ENCODE peak calls at places on chromosomes 1 and 21, in six cellular contexts. F is K562, J is H1, N is HepG2, A is HCT116, P is GM12878. T is an unnamed sample.

GRCh38 chr1:172824199-172824598 is 165.3 kb downstream of the FASLG start:
- DNase-seq in J (no peak), A (no peak), F (no peak), P (no peak), N (no peak), T (no peak)

GRCh38 chr1:43620956-43621355 is 29.0 kb upstream of the KDM4A start:
- DNase-seq in P (no peak), N (no peak), J (no peak), A (no peak), F (peak), T (no peak)

GRCh38 chr1:179205284-179205683 is 24.2 kb downstream of the ABL2 start:
- DNase-seq in J (no peak), A (no peak), N (no peak), P (no peak), F (no peak), T (no peak)

GRCh38 chr21:42687796-42688195 is 34.4 kb downstream of the PDE9A start:
- DNase-seq in F (no peak), A (no peak), N (no peak), J (no peak), P (no peak), T (no peak)

GRCh38 chr1:212413902-212414327 is 771 bp downstream of the PACC1 start:
- DNase-seq in F (no peak), J (no peak), N (no peak), P (no peak), A (no peak), T (no peak)

GRCh38 chr1:100622966-100623762 is 85.2 kb downstream of the GPR88 start:
- DNase-seq in J (no peak), A (no peak), N (no peak), P (no peak), F (no peak), T (no peak)

GRCh38 chr1:89641781-89642180 is 8.9 kb downstream of the LRRC8C start:
- DNase-seq in J (no peak), N (no peak), P (no peak), F (no peak), A (no peak), T (no peak)

GRCh38 chr1:80987106-80987505 is 813.6 kb upstream of the ADGRL2 start:
- DNase-seq in P (no peak), F (no peak), J (no peak), N (no peak), A (no peak), T (no peak)

GRCh38 chr1:172870901-172871606 is 179.7 kb downstream of the TNFSF18 start:
- DNase-seq in N (no peak), A (peak), P (no peak), F (no peak), J (no peak), T (no peak)

GRCh38 chr1:236066828-236067386 is 2.0 kb upstream of the NID1 start:
- DNase-seq in N (no peak), P (peak), J (no peak), F (no peak), A (no peak), T (no peak)

GRCh38 chr1:156584813-156585212 is 5.3 kb downstream of the TTC24 start:
- DNase-seq in A (no peak), P (no peak), N (peak), F (peak), J (no peak), T (peak)

GRCh38 chr1:18597159-18598042 is 33.2 kb upstream of the PAX7 start:
- DNase-seq in F (peak), P (no peak), A (no peak), N (peak), J (peak), T (peak)

GRCh38 chr21:31560479-31560878 is 99.0 kb upstream of the SOD1 start:
- DNase-seq in J (no peak), P (no peak), F (no peak), N (no peak), A (no peak), T (no peak)

GRCh38 chr1:24909388-24909898 is 20.6 kb downstream of the RUNX3 start:
- DNase-seq in P (no peak), N (peak), J (peak), F (peak), A (no peak), T (peak)

GRCh38 chr1:24048205-24048869 is 63.6 kb downstream of the MYOM3 start:
- DNase-seq in J (no peak), P (no peak), A (no peak), N (no peak), F (no peak), T (no peak)

GRCh38 chr1:4964634-4965345 is 310.4 kb downstream of the AJAP1 start:
- DNase-seq in F (no peak), P (no peak), A (no peak), J (no peak), N (no peak), T (no peak)

GRCh38 chr1:217078010-217078704 is 354.9 kb upstream of the ESRRG start:
- DNase-seq in P (no peak), A (no peak), F (no peak), N (no peak), J (no peak), T (no peak)

GRCh38 chr1:245807954-245808719 is 653.4 kb downstream of the KIF26B start:
- DNase-seq in J (no peak), P (peak), A (no peak), N (no peak), F (no peak), T (no peak)

GRCh38 chr1:204834752-204835151 is 35.9 kb upstream of the NFASC start:
- DNase-seq in F (no peak), J (no peak), N (no peak), P (no peak), A (no peak), T (no peak)

GRCh38 chr21:41240040-41240439 is 72.1 kb downstream of the BACE2 start:
- DNase-seq in A (no peak), N (no peak), J (no peak), F (no peak), P (no peak), T (no peak)

GRCh38 chr1:7578206-7578605 is 192.9 kb upstream of the VAMP3 start:
- DNase-seq in N (no peak), A (no peak), J (no peak), P (no peak), F (no peak), T (no peak)

GRCh38 chr1:119878171-119878570 is 18.1 kb downstream of the ADAM30 start:
- DNase-seq in J (no peak), P (no peak), F (no peak), N (no peak), A (no peak), T (no peak)

GRCh38 chr21:35211767-35212166 is 162.7 kb upstream of the RUNX1 start:
- DNase-seq in F (no peak), A (no peak), N (no peak), P (no peak), J (no peak), T (no peak)

GRCh38 chr1:112882271-112882744 is 73.7 kb downstream of the SLC16A1 start:
- DNase-seq in F (no peak), N (no peak), A (no peak), J (no peak), P (no peak), T (no peak)

GRCh38 chr1:151267760-151268159 is 13.2 kb downstream of the PSMD4 start:
- DNase-seq in J (no peak), F (no peak), N (no peak), P (no peak), A (no peak), T (no peak)

GRCh38 chr1:13498553-13498952 is 15.2 kb downstream of the LRRC38 start:
- DNase-seq in J (no peak), A (no peak), N (no peak), P (no peak), F (no peak), T (peak)

GRCh38 chr1:55214903-55215193 is 316 bp downstream of the USP24 start:
- DNase-seq in P (no peak), F (no peak), N (no peak), J (no peak), A (no peak), T (peak)
- TF ChIP-seq ATF3 in P (no peak), F (no peak), N (no peak), J (no peak), A (no peak), T (no peak)

GRCh38 chr1:167207940-167208623 is 12.6 kb upstream of the POU2F1 start:
- DNase-seq in N (no peak), J (no peak), F (no peak), P (no peak), A (no peak), T (no peak)
- TF ChIP-seq ATF3 in N (no peak), J (no peak), F (no peak), P (no peak), A (no peak), T (no peak)

GRCh38 chr21:46557469-46557868 is 47.4 kb downstream of the S100B start:
- DNase-seq in F (no peak), P (no peak), J (no peak), A (no peak), N (no peak), T (no peak)
- TF ChIP-seq ATF3 in F (no peak), P (no peak), J (no peak), A (no peak), N (no peak), T (no peak)

GRCh38 chr1:15167386-15167785 is 13.8 kb downstream of the TMEM51 start:
- DNase-seq in N (no peak), F (no peak), P (no peak), A (no peak), J (no peak), T (no peak)
- TF ChIP-seq ATF3 in N (no peak), F (no peak), P (no peak), A (no peak), J (no peak), T (no peak)

DNA sequence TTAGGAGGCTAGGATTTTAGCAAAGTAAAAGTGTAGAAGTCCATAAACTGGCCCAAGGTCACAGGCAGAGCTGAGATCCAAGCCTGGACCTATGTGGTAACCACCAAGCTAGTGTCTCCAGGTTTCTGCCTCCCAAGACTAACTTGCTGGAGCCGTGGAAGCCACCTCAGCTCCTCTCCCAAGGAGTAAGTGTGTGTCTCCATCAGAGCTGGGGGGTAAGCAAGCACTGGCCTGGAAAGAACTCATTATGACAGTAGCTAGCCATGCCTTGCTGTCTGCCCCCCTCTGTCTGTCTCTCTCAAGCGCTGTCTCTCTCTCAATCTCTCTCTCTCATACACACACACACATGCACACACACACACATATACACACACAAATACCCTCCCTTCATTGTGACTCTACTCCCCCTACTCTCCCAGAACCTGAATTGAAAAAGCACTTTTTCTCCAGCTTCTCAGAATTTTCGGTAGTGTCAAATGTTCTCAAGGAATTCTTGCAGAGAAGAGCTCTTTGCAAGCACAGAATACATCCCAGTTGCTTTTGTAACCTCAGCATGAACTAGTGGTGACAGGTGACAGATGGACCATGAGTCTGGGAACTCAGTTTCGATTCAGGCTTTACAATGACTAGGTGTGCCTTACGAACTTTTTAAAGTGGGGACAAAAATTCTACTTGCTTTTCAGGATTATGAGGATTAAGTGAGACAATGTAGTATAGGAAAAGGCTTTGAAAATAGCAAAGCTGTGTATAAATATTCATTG is 238.0 kb upstream of the FGGY start:
- DNase-seq in A (no peak), P (no peak), J (no peak), N (no peak), F (no peak), T (no peak)
- TF ChIP-seq ATF3 in A (no peak), P (no peak), J (no peak), N (no peak), F (no peak), T (no peak)

GRCh38 chr1:230247921-230248778 is 178.0 kb downstream of the PGBD5 start:
- DNase-seq in A (no peak), N (no peak), P (no peak), F (no peak), J (no peak), T (no peak)

GRCh38 chr1:230250676-230251075 is 175.5 kb downstream of the PGBD5 start:
- DNase-seq in P (no peak), A (no peak), F (no peak), J (no peak), N (no peak), T (no peak)

GRCh38 chr1:230246551-230246950 is 179.5 kb downstream of the GALNT2 start:
- DNase-seq in J (no peak), F (no peak), A (no peak), P (no peak), N (no peak), T (no peak)

GRCh38 chr1:230250061-230250460 is 176.1 kb downstream of the PGBD5 start:
- DNase-seq in J (no peak), N (no peak), F (no peak), P (no peak), A (no peak), T (no peak)

DNA sequence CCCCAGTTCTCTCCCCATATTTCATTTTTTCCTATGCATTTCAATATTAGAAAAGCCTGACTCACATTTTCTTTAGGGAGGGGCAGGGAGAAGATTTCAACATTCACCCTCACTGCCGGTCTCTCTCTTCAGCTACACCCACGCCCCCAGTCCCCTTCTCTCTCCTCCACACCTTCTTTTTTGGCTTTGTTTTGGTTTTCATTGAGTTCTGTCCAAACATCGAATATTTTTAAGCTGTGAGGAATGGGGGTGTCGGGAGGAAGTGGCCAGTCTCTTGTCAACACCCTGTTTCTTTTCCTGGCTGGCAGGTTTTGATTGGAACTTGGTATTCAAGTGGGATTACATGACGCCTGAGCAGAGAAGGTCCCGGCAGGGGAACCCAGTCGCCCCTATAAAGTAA is 177.3 kb downstream of the PGBD5 start:
- DNase-seq in F (no peak), P (no peak), A (no peak), N (no peak), J (no peak), T (no peak)
- TF ChIP-seq ATF3 in F (no peak), P (no peak), A (no peak), N (no peak), J (no peak), T (no peak)

GRCh38 chr1:20184481-20184900 is 1.4 kb upstream of the UBXN10 start:
- DNase-seq in P (no peak), N (peak), F (peak), A (no peak), J (no peak), T (no peak)

GRCh38 chr1:20184997-20185833 is 681 bp upstream of the UBXN10 start:
- DNase-seq in F (peak), A (no peak), P (no peak), N (no peak), J (no peak), T (no peak)

GRCh38 chr1:20185834-20186782 is at the start of the genes PLA2G2C and UBXN10:
- DNase-seq in F (peak), P (no peak), J (no peak), A (no peak), N (peak), T (peak)

GRCh38 chr1:20183035-20183434 is 2.9 kb upstream of the UBXN10 start:
- DNase-seq in A (no peak), F (no peak), N (no peak), J (no peak), P (no peak), T (no peak)

DNA sequence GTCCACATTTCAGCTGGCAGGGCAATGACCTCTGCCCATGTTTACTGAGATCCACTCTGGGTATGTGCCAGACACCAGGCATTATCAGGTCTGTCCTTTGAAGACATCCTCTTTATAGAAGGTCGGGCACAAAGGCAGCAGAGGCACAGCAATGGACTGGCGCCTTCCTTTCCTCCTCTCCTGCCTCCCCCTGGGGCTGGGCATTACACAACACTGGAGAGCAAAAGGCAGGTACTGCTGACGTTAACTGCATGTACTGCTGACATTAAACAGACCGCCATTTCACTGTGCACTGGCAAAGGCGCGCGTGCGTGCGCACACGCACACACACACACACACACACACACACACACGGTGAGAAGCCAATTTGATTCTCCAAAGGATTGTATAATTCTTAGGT is 2.0 kb upstream of the UBXN10 start:
- DNase-seq in J (no peak), A (no peak), P (no peak), N (peak), F (no peak), T (no peak)
- TF ChIP-seq ATF3 in J (no peak), A (no peak), P (no peak), N (no peak), F (no peak), T (no peak)

DNA sequence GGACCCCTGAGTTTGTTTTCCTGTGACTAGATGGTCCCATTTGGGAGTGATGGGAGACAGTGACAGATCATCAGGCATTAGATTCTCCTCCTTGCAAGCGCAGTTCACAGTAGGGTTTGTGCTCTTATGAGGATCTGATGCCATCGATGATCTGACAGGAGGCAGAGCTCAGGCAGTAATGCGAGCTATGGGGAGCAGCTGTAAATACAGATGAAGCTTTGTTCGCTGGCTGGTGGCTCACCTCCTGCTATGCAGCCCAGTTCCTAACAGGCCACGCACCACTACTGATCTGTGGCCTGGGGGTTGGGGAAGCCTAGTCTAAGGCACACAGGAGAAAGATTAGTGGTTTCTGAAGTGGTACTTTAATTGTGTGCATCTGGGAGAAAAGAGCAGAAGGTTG is 7.1 kb upstream of the PLPP3 start:
- DNase-seq in A (no peak), F (no peak), J (no peak), N (peak), P (no peak), T (no peak)
- TF ChIP-seq ATF3 in A (no peak), F (no peak), J (no peak), N (no peak), P (no peak), T (no peak)

T was measured in WTC11.